ENCODE peak calls at places on chromosomes 6 and 20, in seven cellular contexts. One of them, this sample, is unnamed.

GRCh38 chr6:161439093-161439492 is 165.2 kb upstream of the AGPAT4 start:
- DNase-seq in A549: peak; percentile 63
- DNase-seq in left lung: no peak
- DNase-seq in SJSA1: peak; percentile 81
- DNase-seq in psoas muscle: peak; percentile 74
- DNase-seq in SK-N-SH: no peak
- DNase-seq in tibial artery: no peak
- DNase-seq in this sample: peak; percentile 67

GRCh38 chr6:52365871-52366540 is 4.1 kb downstream of the PAQR8 start:
- DNase-seq in SJSA1: peak; percentile 42
- DNase-seq in psoas muscle: no peak
- DNase-seq in SK-N-SH: no peak
- DNase-seq in A549: no peak
- DNase-seq in left lung: no peak
- DNase-seq in tibial artery: no peak
- DNase-seq in this sample: no peak

GRCh38 chr6:166958926-166959861 is 2.8 kb upstream of the RNASET2 start:
- DNase-seq in SK-N-SH: no peak
- DNase-seq in A549: no peak
- DNase-seq in SJSA1: no peak
- DNase-seq in psoas muscle: no peak
- DNase-seq in tibial artery: peak; percentile 29
- DNase-seq in left lung: no peak
- DNase-seq in this sample: no peak

GRCh38 chr6:87968435-87969278 is 79.0 kb upstream of the SPACA1 start:
- DNase-seq in SK-N-SH: peak; percentile 30
- DNase-seq in SJSA1: peak; percentile 33
- DNase-seq in tibial artery: no peak
- DNase-seq in psoas muscle: no peak
- DNase-seq in left lung: peak; percentile 75
- DNase-seq in A549: no peak
- DNase-seq in this sample: peak; percentile 33

GRCh38 chr6:105545947-105546710 is 143.2 kb upstream of the PREP start:
- DNase-seq in left lung: no peak
- DNase-seq in SK-N-SH: no peak
- DNase-seq in psoas muscle: no peak
- DNase-seq in SJSA1: peak; percentile 19
- DNase-seq in tibial artery: no peak
- DNase-seq in A549: peak; percentile 75
- DNase-seq in this sample: no peak

GRCh38 chr20:5402903-5403531 is 86.3 kb upstream of the PROKR2 start:
- DNase-seq in SK-N-SH: no peak
- DNase-seq in A549: peak; percentile 53
- DNase-seq in tibial artery: no peak
- DNase-seq in left lung: no peak
- DNase-seq in SJSA1: peak; percentile 10
- DNase-seq in psoas muscle: no peak
- DNase-seq in this sample: no peak

GRCh38 chr20:5192570-5193431 is 66.0 kb downstream of the CDS2 start:
- DNase-seq in psoas muscle: no peak
- DNase-seq in SK-N-SH: no peak
- DNase-seq in A549: no peak
- DNase-seq in tibial artery: no peak
- DNase-seq in SJSA1: no peak
- DNase-seq in left lung: no peak
- DNase-seq in this sample: no peak

GRCh38 chr20:51500311-51500710 is 42.2 kb downstream of the NFATC2 start:
- DNase-seq in SK-N-SH: no peak
- DNase-seq in SJSA1: no peak
- DNase-seq in tibial artery: no peak
- DNase-seq in A549: no peak
- DNase-seq in psoas muscle: no peak
- DNase-seq in left lung: no peak
- DNase-seq in this sample: no peak

GRCh38 chr6:56845027-56845426 is 109.9 kb upstream of the BEND6 start:
- DNase-seq in left lung: no peak
- DNase-seq in psoas muscle: no peak
- DNase-seq in SK-N-SH: no peak
- DNase-seq in SJSA1: no peak
- DNase-seq in A549: no peak
- DNase-seq in tibial artery: no peak
- DNase-seq in this sample: no peak

GRCh38 chr6:53984163-53984562 is 127.1 kb upstream of the MLIP start:
- DNase-seq in SK-N-SH: no peak
- DNase-seq in tibial artery: no peak
- DNase-seq in SJSA1: peak; percentile 74
- DNase-seq in A549: peak; percentile 68
- DNase-seq in left lung: no peak
- DNase-seq in psoas muscle: peak; percentile 18
- DNase-seq in this sample: no peak

GRCh38 chr6:26268659-26269402 is 96.2 kb upstream of the BTN3A2 start:
- DNase-seq in psoas muscle: no peak
- DNase-seq in SJSA1: peak; percentile 58
- DNase-seq in tibial artery: no peak
- DNase-seq in SK-N-SH: no peak
- DNase-seq in left lung: no peak
- DNase-seq in A549: no peak
- DNase-seq in this sample: no peak

GRCh38 chr20:33882018-33882417 is 70.9 kb downstream of the CHMP4B start:
- DNase-seq in SJSA1: no peak
- DNase-seq in tibial artery: no peak
- DNase-seq in A549: no peak
- DNase-seq in left lung: no peak
- DNase-seq in SK-N-SH: no peak
- DNase-seq in psoas muscle: no peak
- DNase-seq in this sample: no peak

GRCh38 chr6:32947552-32948465 is 5.1 kb downstream of the HLA-DMA start:
- DNase-seq in SK-N-SH: peak; percentile 21
- DNase-seq in psoas muscle: no peak
- DNase-seq in SJSA1: no peak
- DNase-seq in A549: peak; percentile 75
- DNase-seq in tibial artery: no peak
- DNase-seq in left lung: no peak
- DNase-seq in this sample: no peak

GRCh38 chr6:162389353-162390085 is 338.0 kb downstream of the PRKN start:
- DNase-seq in left lung: no peak
- DNase-seq in SJSA1: no peak
- DNase-seq in tibial artery: no peak
- DNase-seq in SK-N-SH: no peak
- DNase-seq in psoas muscle: no peak
- DNase-seq in A549: no peak
- DNase-seq in this sample: no peak

GRCh38 chr6:33655155-33655554 is 34.0 kb downstream of the ITPR3 start:
- DNase-seq in A549: no peak
- DNase-seq in SJSA1: no peak
- DNase-seq in tibial artery: no peak
- DNase-seq in SK-N-SH: peak; percentile 91
- DNase-seq in left lung: no peak
- DNase-seq in psoas muscle: no peak
- DNase-seq in this sample: no peak

GRCh38 chr6:79719248-79719975 is 88.3 kb downstream of the SH3BGRL2 start:
- DNase-seq in tibial artery: no peak
- DNase-seq in A549: no peak
- DNase-seq in SK-N-SH: no peak
- DNase-seq in psoas muscle: no peak
- DNase-seq in SJSA1: no peak
- DNase-seq in left lung: no peak
- DNase-seq in this sample: no peak

GRCh38 chr6:13479206-13479797 is 8.1 kb downstream of the GFOD1 start:
- DNase-seq in tibial artery: no peak
- DNase-seq in SJSA1: no peak
- DNase-seq in psoas muscle: no peak
- DNase-seq in SK-N-SH: no peak
- DNase-seq in A549: no peak
- DNase-seq in left lung: no peak
- DNase-seq in this sample: no peak

GRCh38 chr6:170209354-170210025 is 81.4 kb downstream of the DLL1 start:
- DNase-seq in tibial artery: peak; percentile 5
- DNase-seq in psoas muscle: no peak
- DNase-seq in SJSA1: no peak
- DNase-seq in SK-N-SH: peak; percentile 36
- DNase-seq in left lung: no peak
- DNase-seq in A549: no peak
- DNase-seq in this sample: peak; percentile 56

GRCh38 chr6:97963148-97963680 is 680.2 kb upstream of the MMS22L start:
- DNase-seq in psoas muscle: no peak
- DNase-seq in tibial artery: no peak
- DNase-seq in A549: no peak
- DNase-seq in SJSA1: no peak
- DNase-seq in SK-N-SH: no peak
- DNase-seq in left lung: no peak
- DNase-seq in this sample: no peak

GRCh38 chr6:35183935-35184334 is 29.8 kb upstream of the SCUBE3 start:
- DNase-seq in A549: no peak
- DNase-seq in psoas muscle: no peak
- DNase-seq in tibial artery: no peak
- DNase-seq in SJSA1: no peak
- DNase-seq in SK-N-SH: no peak
- DNase-seq in left lung: no peak
- DNase-seq in this sample: no peak
- H3K27ac ChIP-seq in A549: peak overlapping the region; percentile 84
- H3K27ac ChIP-seq in psoas muscle: no peak overlapping the region
- H3K27ac ChIP-seq in tibial artery: peak overlapping the region; percentile 93
- H3K27ac ChIP-seq in SJSA1: peak overlapping the region; percentile 15
- H3K27ac ChIP-seq in SK-N-SH: peak overlapping the region; percentile 17
- H3K27ac ChIP-seq in left lung: no peak overlapping the region
- H3K27ac ChIP-seq in this sample: no peak overlapping the region

GRCh38 chr20:57703013-57703412 is 6.8 kb downstream of the PMEPA1 start:
- DNase-seq in SJSA1: no peak
- DNase-seq in A549: no peak
- DNase-seq in tibial artery: no peak
- DNase-seq in psoas muscle: no peak
- DNase-seq in left lung: no peak
- DNase-seq in SK-N-SH: no peak
- DNase-seq in this sample: no peak

GRCh38 chr20:57702521-57702920 is 7.3 kb downstream of the PMEPA1 start:
- DNase-seq in psoas muscle: no peak
- DNase-seq in left lung: no peak
- DNase-seq in tibial artery: no peak
- DNase-seq in SK-N-SH: no peak
- DNase-seq in A549: no peak
- DNase-seq in SJSA1: no peak
- DNase-seq in this sample: no peak

GRCh38 chr20:57701090-57701489 is 8.7 kb downstream of the PMEPA1 start:
- DNase-seq in SJSA1: no peak
- DNase-seq in SK-N-SH: no peak
- DNase-seq in left lung: no peak
- DNase-seq in tibial artery: no peak
- DNase-seq in A549: no peak
- DNase-seq in psoas muscle: no peak
- DNase-seq in this sample: no peak

GRCh38 chr20:57701651-57702050 is 8.2 kb downstream of the PMEPA1 start:
- DNase-seq in A549: no peak
- DNase-seq in left lung: no peak
- DNase-seq in SK-N-SH: no peak
- DNase-seq in psoas muscle: no peak
- DNase-seq in tibial artery: no peak
- DNase-seq in SJSA1: no peak
- DNase-seq in this sample: no peak

DNA sequence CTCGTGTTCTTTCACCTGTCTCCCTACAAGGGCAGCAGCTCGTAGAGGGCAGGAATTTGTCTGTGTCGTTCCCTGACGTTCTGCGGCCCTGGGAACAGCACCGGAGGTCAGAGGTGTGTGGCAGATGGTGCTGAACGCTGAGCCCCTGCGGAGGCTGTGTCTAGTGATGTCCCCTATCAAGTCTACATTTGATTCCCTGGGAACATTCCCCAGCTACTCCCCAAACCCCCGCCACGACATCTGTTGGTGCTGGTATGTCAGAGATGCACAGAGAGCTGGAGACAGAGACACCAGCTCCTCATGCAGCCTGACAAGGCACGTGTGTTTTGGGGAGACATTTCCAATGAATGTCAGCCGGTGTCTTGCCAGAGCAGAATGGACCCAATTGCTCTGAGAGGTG is 7.7 kb downstream of the PMEPA1 start:
- DNase-seq in left lung: no peak
- DNase-seq in SJSA1: no peak
- DNase-seq in psoas muscle: no peak
- DNase-seq in tibial artery: no peak
- DNase-seq in SK-N-SH: no peak
- DNase-seq in A549: no peak
- DNase-seq in this sample: no peak
- H3K4me1 ChIP-seq in left lung: peaks cover 11% of the 10 kb centered on the region
- H3K4me1 ChIP-seq in SJSA1: peaks cover 22% of the 10 kb centered on the region
- H3K4me1 ChIP-seq in psoas muscle: peaks cover 35% of the 10 kb centered on the region
- H3K4me1 ChIP-seq in tibial artery: peaks cover 99% of the 10 kb centered on the region
- H3K4me1 ChIP-seq in SK-N-SH: peaks cover 17% of the 10 kb centered on the region
- H3K4me1 ChIP-seq in A549: peaks cover 95% of the 10 kb centered on the region
- H3K4me1 ChIP-seq in this sample: no peaks in the 10 kb centered on the region

GRCh38 chr6:154594474-154595198 is 84.2 kb upstream of the CNKSR3 start:
- DNase-seq in psoas muscle: no peak
- DNase-seq in left lung: no peak
- DNase-seq in tibial artery: no peak
- DNase-seq in A549: no peak
- DNase-seq in SJSA1: no peak
- DNase-seq in SK-N-SH: no peak
- DNase-seq in this sample: no peak

GRCh38 chr6:154593122-154593521 is 82.6 kb upstream of the CNKSR3 start:
- DNase-seq in psoas muscle: no peak
- DNase-seq in left lung: no peak
- DNase-seq in SK-N-SH: no peak
- DNase-seq in tibial artery: no peak
- DNase-seq in A549: no peak
- DNase-seq in SJSA1: no peak
- DNase-seq in this sample: peak; percentile 76

GRCh38 chr6:154592199-154592860 is 81.8 kb upstream of the CNKSR3 start:
- DNase-seq in SJSA1: no peak
- DNase-seq in psoas muscle: no peak
- DNase-seq in left lung: no peak
- DNase-seq in tibial artery: no peak
- DNase-seq in A549: no peak
- DNase-seq in SK-N-SH: no peak
- DNase-seq in this sample: no peak

GRCh38 chr6:154590770-154591169 is 80.3 kb upstream of the CNKSR3 start:
- DNase-seq in left lung: no peak
- DNase-seq in A549: no peak
- DNase-seq in SJSA1: no peak
- DNase-seq in psoas muscle: no peak
- DNase-seq in tibial artery: no peak
- DNase-seq in SK-N-SH: no peak
- DNase-seq in this sample: no peak

DNA sequence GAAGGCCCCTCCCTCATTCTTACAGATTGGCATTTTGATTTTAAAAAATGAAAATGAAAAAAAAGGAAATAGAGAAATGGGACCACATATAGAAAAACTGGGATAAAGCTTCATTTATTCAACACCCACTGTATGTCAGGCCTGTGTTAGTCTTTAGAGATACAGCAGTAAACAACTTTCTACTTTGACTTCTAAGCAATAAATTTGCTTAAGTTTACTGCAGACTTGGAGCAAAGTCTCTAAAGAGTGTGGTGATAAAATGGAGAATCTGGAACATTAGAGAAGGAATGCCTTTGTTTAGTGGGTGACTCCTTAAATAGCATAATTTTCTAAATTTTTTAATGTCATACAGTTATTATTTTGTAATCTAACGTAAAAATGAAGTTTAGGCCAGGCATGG is 80.7 kb upstream of the CNKSR3 start:
- DNase-seq in psoas muscle: no peak
- DNase-seq in left lung: no peak
- DNase-seq in tibial artery: no peak
- DNase-seq in SJSA1: no peak
- DNase-seq in A549: no peak
- DNase-seq in SK-N-SH: no peak
- DNase-seq in this sample: no peak
- H3K27ac ChIP-seq in psoas muscle: no peak overlapping the region
- H3K27ac ChIP-seq in left lung: no peak overlapping the region
- H3K27ac ChIP-seq in tibial artery: no peak overlapping the region
- H3K27ac ChIP-seq in SJSA1: no peak overlapping the region
- H3K27ac ChIP-seq in A549: no peak overlapping the region
- H3K27ac ChIP-seq in SK-N-SH: no peak overlapping the region
- H3K27ac ChIP-seq in this sample: no peak overlapping the region

GRCh38 chr20:49762940-49763766 is 49.5 kb upstream of the B4GALT5 start:
- DNase-seq in SJSA1: no peak
- DNase-seq in tibial artery: no peak
- DNase-seq in A549: no peak
- DNase-seq in SK-N-SH: no peak
- DNase-seq in left lung: no peak
- DNase-seq in psoas muscle: no peak
- DNase-seq in this sample: no peak
- H3K4me1 ChIP-seq in SJSA1: peaks cover 2% of the 10 kb centered on the region
- H3K4me1 ChIP-seq in tibial artery: no peaks in the 10 kb centered on the region
- H3K4me1 ChIP-seq in A549: peaks cover 38% of the 10 kb centered on the region
- H3K4me1 ChIP-seq in SK-N-SH: no peaks in the 10 kb centered on the region
- H3K4me1 ChIP-seq in left lung: peaks cover 45% of the 10 kb centered on the region
- H3K4me1 ChIP-seq in psoas muscle: peaks cover 11% of the 10 kb centered on the region
- H3K4me1 ChIP-seq in this sample: peaks cover 3% of the 10 kb centered on the region